ENCODE peak calls at places on chromosomes 5 and 9, in nine cellular contexts. B, G, U, D, L, S, E, N and P are unnamed samples.
A peak's percentile ranks its signal among the peaks of the same experiment; 100 is the strongest.

GRCh38 chr5:168128556-168128955 is 162.9 kb upstream of the WWC1 start:
- DNase-seq in S (no peak), G (no peak), B (no peak), E (no peak), L (no peak), D (no peak), U (no peak), N (no peak), P (no peak)

GRCh38 chr9:106859957-106860715 is 2.8 kb upstream of the ZNF462 start:
- DNase-seq in S (peak; percentile 70), N (peak; percentile 51), G (no peak), B (peak; percentile 51), L (peak; percentile 41), D (peak; percentile 67), E (peak; percentile 69), U (peak; percentile 32), P (peak; percentile 71)

GRCh38 chr9:128550770-128551651 is 1.4 kb upstream of the SPTAN1 start:
- DNase-seq in N (no peak), G (no peak), S (no peak), E (no peak), D (no peak), L (no peak), U (peak; percentile 30), B (peak; percentile 46), P (no peak)

GRCh38 chr5:72956324-72957140 is 691 bp downstream of the FCHO2 start:
- DNase-seq in D (peak; percentile 77), N (peak; percentile 54), U (peak; percentile 48), L (no peak), B (peak; percentile 47), G (peak; percentile 56), E (peak; percentile 73), S (peak; percentile 83), P (peak; percentile 81)

GRCh38 chr5:9513825-9514224 is 32.0 kb downstream of the SEMA5A start:
- DNase-seq in E (no peak), N (no peak), B (no peak), S (no peak), D (no peak), U (no peak), L (no peak), G (no peak), P (no peak)

GRCh38 chr9:12972608-12973589 is 198.1 kb downstream of the LURAP1L start:
- DNase-seq in U (no peak), E (no peak), L (no peak), S (no peak), D (no peak), B (no peak), N (no peak), G (no peak), P (no peak)

GRCh38 chr9:107043886-107044285 is 180.9 kb downstream of the ZNF462 start:
- DNase-seq in S (no peak), E (no peak), D (no peak), B (no peak), U (no peak), N (no peak), L (no peak), G (no peak), P (no peak)

GRCh38 chr5:146073239-146073900 is 32.0 kb downstream of the PLAC8L1 start:
- DNase-seq in E (no peak), S (no peak), U (no peak), D (no peak), L (no peak), B (no peak), G (no peak), N (no peak), P (no peak)

GRCh38 chr9:136867917-136868316 is 1.8 kb upstream of the EDF1 start:
- DNase-seq in B (no peak), U (no peak), G (no peak), L (no peak), E (no peak), S (no peak), N (no peak), D (no peak), P (no peak)

GRCh38 chr5:80569961-80570786 is at the start of gene ANKRD34B:
- DNase-seq in L (no peak), G (no peak), B (no peak), E (no peak), D (peak; percentile 62), N (no peak), S (peak; percentile 67), U (no peak), P (no peak)

GRCh38 chr5:67092447-67093023 is 104.1 kb downstream of the CD180 start:
- DNase-seq in G (no peak), U (no peak), E (no peak), L (no peak), N (no peak), B (no peak), S (no peak), D (no peak), P (no peak)

GRCh38 chr9:6551126-6551525 is 94.4 kb downstream of the GLDC start:
- DNase-seq in L (no peak), B (no peak), D (no peak), G (no peak), N (no peak), U (no peak), E (no peak), S (no peak), P (no peak)

GRCh38 chr5:113634957-113635356 is 121.5 kb downstream of the YTHDC2 start:
- DNase-seq in B (no peak), D (no peak), S (no peak), L (no peak), E (no peak), G (no peak), N (no peak), U (no peak), P (no peak)

GRCh38 chr9:129703667-129704355 is 38.4 kb downstream of the PRRX2 start:
- DNase-seq in U (no peak), G (no peak), L (no peak), D (no peak), S (no peak), N (no peak), B (peak; percentile 68), E (no peak), P (peak; percentile 89)

GRCh38 chr5:56545016-56545415 is 270.3 kb upstream of the MAP3K1 start:
- DNase-seq in D (no peak), U (no peak), G (no peak), B (no peak), L (no peak), N (no peak), S (peak; percentile 71), E (no peak), P (no peak)

GRCh38 chr9:114799925-114800324 is 5.9 kb downstream of the TNFSF15 start:
- DNase-seq in U (no peak), L (no peak), N (no peak), G (no peak), D (no peak), E (no peak), B (no peak), S (no peak), P (no peak)

GRCh38 chr5:68405026-68405684 is 189.6 kb downstream of the PIK3R1 start:
- DNase-seq in S (no peak), E (no peak), N (no peak), B (no peak), L (no peak), G (no peak), D (no peak), U (no peak), P (no peak)

GRCh38 chr5:32096891-32097592 is 77.1 kb downstream of the GOLPH3 start:
- DNase-seq in U (no peak), E (no peak), S (no peak), L (no peak), D (no peak), N (no peak), G (no peak), B (no peak), P (no peak)

GRCh38 chr5:1262381-1262780 is 32.5 kb downstream of the TERT start:
- DNase-seq in G (no peak), U (no peak), B (no peak), N (no peak), L (no peak), D (no peak), E (no peak), S (no peak), P (no peak)

GRCh38 chr5:149854881-149855280 is 89.7 kb downstream of the PDE6A start:
- DNase-seq in B (no peak), L (no peak), D (no peak), N (no peak), E (no peak), G (no peak), S (no peak), U (no peak), P (no peak)
- H3K27ac ChIP-seq in B (no peak overlapping the region), L (no peak overlapping the region), D (no peak overlapping the region), N (no peak overlapping the region), E (peak overlapping the region; percentile 43), G (no peak overlapping the region), S (peak overlapping the region; percentile 61), U (no peak overlapping the region), P (no peak overlapping the region)

GRCh38 chr9:133955821-133956411 is 36.2 kb downstream of the VAV2 start:
- DNase-seq in U (no peak), G (peak; percentile 90), B (no peak), D (peak; percentile 72), L (no peak), N (no peak), S (no peak), E (no peak), P (no peak)
- H3K4me3 ChIP-seq in U (peak overlapping the region; percentile 10), G (peak overlapping the region; percentile 64), B (no peak overlapping the region), D (no peak overlapping the region), L (no peak overlapping the region), N (no peak overlapping the region), S (no peak overlapping the region), E (peak overlapping the region; percentile 5), P (peak overlapping the region; percentile 32)

DNA sequence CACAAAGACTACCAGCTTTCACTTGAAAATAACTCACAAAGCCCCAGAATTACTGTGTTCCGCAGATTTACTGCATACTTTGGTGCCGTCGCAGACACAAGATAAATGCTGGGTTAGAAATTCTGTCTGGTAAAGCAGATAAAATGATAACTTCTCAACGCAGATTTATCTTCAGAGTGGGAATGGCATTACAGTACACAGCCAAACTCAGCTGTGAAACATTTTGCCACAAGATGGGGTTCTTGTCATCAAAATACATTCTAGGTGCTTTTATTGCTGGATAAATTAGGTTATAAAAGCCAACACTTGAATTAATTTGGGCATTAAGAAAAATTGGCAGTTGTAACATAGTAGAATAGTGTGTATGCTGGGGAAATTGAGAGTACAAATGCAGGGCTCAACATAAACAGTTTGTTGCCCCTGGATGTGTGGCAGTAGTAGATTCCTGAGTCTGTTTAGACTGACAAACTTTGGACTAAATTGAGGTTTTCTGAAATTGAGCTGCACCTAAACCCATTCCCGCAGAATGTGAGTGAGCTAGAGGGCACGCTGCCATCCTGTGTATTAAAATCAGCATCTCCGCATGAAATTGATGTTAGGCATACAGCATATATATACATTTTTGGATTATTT is 61.1 kb downstream of the LMNB1 start:
- DNase-seq in L (no peak), G (no peak), U (no peak), B (no peak), D (no peak), S (no peak), N (no peak), E (no peak), P (no peak)
- TF ChIP-seq CTCF in L (no peak), G (no peak), U (peak; percentile 65), B (peak; percentile 38), D (no peak), S (peak; percentile 53), N (no peak), E (peak; percentile 37), P (no peak)

DNA sequence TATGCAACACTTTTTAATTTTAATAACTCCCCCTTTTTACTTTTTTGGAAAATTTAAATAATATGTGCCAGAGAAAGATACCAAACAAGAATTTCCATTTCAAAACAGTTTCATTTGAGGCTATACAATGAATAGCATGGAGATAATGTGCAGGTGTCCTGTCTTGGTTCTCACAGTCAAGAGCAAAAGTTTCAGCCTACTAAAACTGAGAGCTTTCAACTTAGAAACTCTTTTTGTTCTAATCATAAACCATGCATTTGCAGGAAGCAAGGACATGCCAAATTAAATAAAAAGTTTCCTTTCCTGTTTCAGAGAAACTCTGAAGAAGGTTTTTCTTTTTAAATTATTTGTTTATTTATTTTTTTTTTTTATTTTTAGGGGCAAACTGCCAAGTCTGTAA is 1165.6 kb upstream of the SEMA6A start:
- DNase-seq in S (no peak), G (no peak), U (no peak), E (no peak), N (no peak), B (no peak), L (no peak), D (no peak), P (no peak)
- H3K27ac ChIP-seq in S (no peak overlapping the region), G (no peak overlapping the region), U (no peak overlapping the region), E (no peak overlapping the region), N (no peak overlapping the region), B (no peak overlapping the region), L (no peak overlapping the region), D (no peak overlapping the region), P (no peak overlapping the region)